ENCODE peak calls at places on chromosomes 1 and 21, in five cellular contexts. M is LNCaP clone FGC, K is NCI-H82, R is NB4, Z is activated T-cell treated with anti-CD3 and anti-CD28 coated beads for 1 hour. Q is an unnamed sample.

GRCh38 chr1:186386725-186387383 is 11.2 kb downstream of the ODR4 start:
- DNase-seq in M (no peak), K (no peak), R (no peak), Z (no peak), Q (no peak)

GRCh38 chr1:175072131-175072941 is 4.7 kb downstream of the TNN start:
- DNase-seq in M (peak; percentile 10), K (no peak), R (peak; percentile 91), Z (no peak), Q (no peak)

GRCh38 chr1:8211620-8212442 is 106.1 kb upstream of the SLC45A1 start:
- DNase-seq in M (no peak), K (no peak), R (peak; percentile 91), Z (no peak), Q (no peak)

GRCh38 chr21:45581322-45581712 is 39.1 kb upstream of the SLC19A1 start:
- DNase-seq in M (no peak), K (no peak), R (no peak), Z (no peak), Q (no peak)

GRCh38 chr1:45442272-45442671 is 48.7 kb downstream of the TESK2 start:
- DNase-seq in M (no peak), K (no peak), R (no peak), Z (no peak), Q (no peak)

GRCh38 chr1:119675349-119676343 is 27.6 kb upstream of the ZNF697 start:
- DNase-seq in M (peak; percentile 78), K (peak; percentile 95), R (peak; percentile 82), Z (peak; percentile 46), Q (peak; percentile 1)

GRCh38 chr1:8424539-8425116 is 106.7 kb downstream of the SLC45A1 start:
- DNase-seq in M (peak; percentile 97), K (peak; percentile 55), R (peak; percentile 54), Z (peak; percentile 18), Q (peak; percentile 33)

GRCh38 chr1:228902781-228903572 is 167.7 kb downstream of the RHOU start:
- DNase-seq in M (peak; percentile 95), K (no peak), R (no peak), Z (no peak), Q (no peak)

GRCh38 chr1:117561551-117561950 is 44.3 kb upstream of the TENT5C start:
- DNase-seq in M (no peak), K (no peak), R (no peak), Z (no peak), Q (no peak)

GRCh38 chr1:235557495-235557894 is 53.2 kb upstream of the B3GALNT2 start:
- DNase-seq in M (no peak), K (peak; percentile 43), R (peak; percentile 50), Z (no peak), Q (no peak)

GRCh38 chr21:36166705-36167104 is 10.1 kb downstream of the DOP1B start:
- DNase-seq in M (no peak), K (peak; percentile 51), R (peak; percentile 46), Z (no peak), Q (no peak)

GRCh38 chr1:183804916-183805734 is at the start of gene RGL1:
- DNase-seq in M (peak; percentile 84), K (peak; percentile 82), R (peak; percentile 7), Z (no peak), Q (peak; percentile 0)

GRCh38 chr1:27521336-27522147 is 31.6 kb upstream of the WASF2 start:
- DNase-seq in M (no peak), K (no peak), R (no peak), Z (peak; percentile 32), Q (peak; percentile 31)

GRCh38 chr1:94971491-94971924 is 44.6 kb upstream of the CNN3 start:
- DNase-seq in M (no peak), K (no peak), R (no peak), Z (no peak), Q (no peak)

GRCh38 chr1:101064697-101065096 is 39.1 kb upstream of the DPH5 start:
- DNase-seq in M (no peak), K (peak; percentile 89), R (no peak), Z (no peak), Q (no peak)

GRCh38 chr1:55375617-55376258 is 160.6 kb upstream of the USP24 start:
- DNase-seq in M (no peak), K (peak; percentile 71), R (peak; percentile 52), Z (no peak), Q (no peak)

GRCh38 chr1:6859415-6860343 is 74.4 kb downstream of the CAMTA1 start:
- DNase-seq in M (no peak), K (no peak), R (no peak), Z (no peak), Q (no peak)

GRCh38 chr1:185813401-185813979 is 79.3 kb downstream of the HMCN1 start:
- DNase-seq in M (peak; percentile 8), K (peak; percentile 84), R (peak; percentile 51), Z (no peak), Q (no peak)

GRCh38 chr21:15247613-15248012 is 182.8 kb upstream of the NRIP1 start:
- DNase-seq in M (no peak), K (no peak), R (no peak), Z (no peak), Q (no peak)

GRCh38 chr1:184535191-184535970 is 148.6 kb downstream of the C1orf21 start:
- DNase-seq in M (no peak), K (no peak), R (no peak), Z (no peak), Q (no peak)

GRCh38 chr1:36894824-36895223 is 139.5 kb downstream of the GRIK3 start:
- DNase-seq in M (no peak), K (no peak), R (no peak), Z (no peak), Q (no peak)

GRCh38 chr1:145995964-145996432 is 381 bp downstream of the TXNIP start:
- DNase-seq in M (no peak), K (peak; percentile 60), R (no peak), Z (no peak), Q (no peak)

GRCh38 chr1:30618335-30618747 is 105.0 kb downstream of the MATN1 start:
- DNase-seq in M (no peak), K (no peak), R (no peak), Z (no peak), Q (no peak)

GRCh38 chr1:160874935-160875334 is 10.0 kb downstream of the ITLN1 start:
- DNase-seq in M (no peak), K (no peak), R (no peak), Z (no peak), Q (no peak)

GRCh38 chr21:45618846-45619485 is 24.6 kb upstream of the PCBP3 start:
- DNase-seq in M (no peak), K (no peak), R (peak; percentile 78), Z (no peak), Q (no peak)

GRCh38 chr1:97989094-97989680 is 68.4 kb upstream of the DPYD start:
- DNase-seq in M (no peak), K (no peak), R (no peak), Z (no peak), Q (no peak)

GRCh38 chr1:89262643-89263042 is 10.0 kb downstream of the GBP5 start:
- DNase-seq in M (no peak), K (no peak), R (no peak), Z (no peak), Q (no peak)

GRCh38 chr1:175016073-175016722 is 7.0 kb downstream of the MRPS14 start:
- DNase-seq in M (no peak), K (no peak), R (no peak), Z (no peak), Q (no peak)

GRCh38 chr1:23909412-23909811 is 3.8 kb downstream of the CNR2 start:
- DNase-seq in M (no peak), K (no peak), R (peak; percentile 59), Z (no peak), Q (no peak)

GRCh38 chr1:17585266-17585987 is 45.9 kb downstream of the ARHGEF10L start:
- DNase-seq in M (no peak), K (peak; percentile 87), R (no peak), Z (no peak), Q (no peak)

GRCh38 chr1:9476790-9477463 is 62.3 kb upstream of the SLC25A33 start:
- DNase-seq in M (no peak), K (no peak), R (no peak), Z (no peak), Q (no peak)

GRCh38 chr1:18646091-18646775 is 15.6 kb downstream of the PAX7 start:
- DNase-seq in M (no peak), K (peak; percentile 45), R (no peak), Z (no peak), Q (no peak)

GRCh38 chr21:36117276-36117675 is 17.6 kb upstream of the CBR3 start:
- DNase-seq in M (peak; percentile 43), K (no peak), R (no peak), Z (no peak), Q (no peak)

GRCh38 chr1:100722211-100722610 is 2.7 kb downstream of the VCAM1 start:
- DNase-seq in M (no peak), K (no peak), R (no peak), Z (no peak), Q (no peak)